ENCODE peak calls at places on chromosomes 12 and 14, in six cellular contexts. One of them, this sample, is unnamed.
A peak's percentile ranks its signal among the peaks of the same experiment; 100 is the strongest.

GRCh38 chr12:62261876-62262275 is 1.7 kb downstream of the USP15 start:
- DNase-seq in T-cell: no peak
- DNase-seq in astrocyte of the spinal cord: no peak
- DNase-seq in dermis microvascular lymphatic vessel endothelial cell: no peak
- DNase-seq in naive thymus-derived CD8-positive, alpha-beta T cell: no peak
- DNase-seq in putamen: no peak
- DNase-seq in this sample: no peak

GRCh38 chr12:82835217-82835616 is 148.5 kb downstream of the TMTC2 start:
- DNase-seq in dermis microvascular lymphatic vessel endothelial cell: peak; percentile 84
- DNase-seq in astrocyte of the spinal cord: peak; percentile 21
- DNase-seq in putamen: no peak
- DNase-seq in naive thymus-derived CD8-positive, alpha-beta T cell: no peak
- DNase-seq in T-cell: no peak
- DNase-seq in this sample: no peak

GRCh38 chr12:12387521-12387920 is 30.6 kb downstream of the BORCS5 start:
- DNase-seq in dermis microvascular lymphatic vessel endothelial cell: peak; percentile 36
- DNase-seq in putamen: no peak
- DNase-seq in astrocyte of the spinal cord: peak; percentile 67
- DNase-seq in T-cell: no peak
- DNase-seq in naive thymus-derived CD8-positive, alpha-beta T cell: no peak
- DNase-seq in this sample: no peak

GRCh38 chr12:105083041-105083440 is 1.2 kb downstream of the ALDH1L2 start:
- DNase-seq in T-cell: no peak
- DNase-seq in astrocyte of the spinal cord: no peak
- DNase-seq in naive thymus-derived CD8-positive, alpha-beta T cell: no peak
- DNase-seq in dermis microvascular lymphatic vessel endothelial cell: no peak
- DNase-seq in putamen: no peak
- DNase-seq in this sample: no peak

GRCh38 chr14:104144453-104144790 is 6.0 kb downstream of the KIF26A start:
- DNase-seq in dermis microvascular lymphatic vessel endothelial cell: no peak
- DNase-seq in putamen: no peak
- DNase-seq in T-cell: no peak
- DNase-seq in naive thymus-derived CD8-positive, alpha-beta T cell: no peak
- DNase-seq in astrocyte of the spinal cord: no peak
- DNase-seq in this sample: no peak

GRCh38 chr14:54470701-54471100 is 18.1 kb downstream of the GMFB start:
- DNase-seq in putamen: no peak
- DNase-seq in naive thymus-derived CD8-positive, alpha-beta T cell: no peak
- DNase-seq in dermis microvascular lymphatic vessel endothelial cell: no peak
- DNase-seq in astrocyte of the spinal cord: no peak
- DNase-seq in T-cell: no peak
- DNase-seq in this sample: no peak

GRCh38 chr12:120164293-120164692 is 30.2 kb downstream of the GCN1 start:
- DNase-seq in T-cell: no peak
- DNase-seq in dermis microvascular lymphatic vessel endothelial cell: no peak
- DNase-seq in astrocyte of the spinal cord: no peak
- DNase-seq in naive thymus-derived CD8-positive, alpha-beta T cell: no peak
- DNase-seq in putamen: no peak
- DNase-seq in this sample: no peak

GRCh38 chr14:70073924-70074566 is 114.7 kb downstream of the SLC8A3 start:
- DNase-seq in T-cell: peak; percentile 1
- DNase-seq in dermis microvascular lymphatic vessel endothelial cell: peak; percentile 70
- DNase-seq in naive thymus-derived CD8-positive, alpha-beta T cell: peak; percentile 15
- DNase-seq in astrocyte of the spinal cord: peak; percentile 52
- DNase-seq in putamen: peak; percentile 27
- DNase-seq in this sample: peak; percentile 74